ENCODE peak calls at places on chromosomes 7 and 10, in five cellular contexts. S, I, N, R and H are unnamed samples.

GRCh38 chr7:94088560-94088959 is 84.4 kb upstream of the BET1 start:
- DNase-seq in I (no peak), R (no peak), S (no peak), N (peak), H (no peak)

GRCh38 chr10:13526952-13527863 is 1.6 kb downstream of the BEND7 start:
- DNase-seq in S (no peak), R (peak), I (no peak), N (peak), H (no peak)

GRCh38 chr10:99983280-99983988 is 26.3 kb downstream of the DNMBP start:
- DNase-seq in N (peak), R (no peak), S (no peak), I (no peak), H (no peak)

GRCh38 chr10:92801978-92802872 is 46.1 kb upstream of the EXOC6 start:
- DNase-seq in R (no peak), S (no peak), I (no peak), N (no peak), H (no peak)

GRCh38 chr7:42877852-42878251 is 34.0 kb downstream of the C7orf25 start:
- DNase-seq in I (no peak), N (no peak), S (no peak), R (no peak), H (no peak)

GRCh38 chr7:157757776-157758467 is 421.1 kb downstream of the DNAJB6 start:
- DNase-seq in I (no peak), R (no peak), N (no peak), S (no peak), H (no peak)

GRCh38 chr10:113854757-113855626 is 531 bp downstream of the NHLRC2 start:
- DNase-seq in I (peak), S (peak), N (peak), R (peak), H (no peak)

GRCh38 chr7:2843191-2843685 is 870 bp downstream of the GNA12 start:
- DNase-seq in N (no peak), I (no peak), R (no peak), S (no peak), H (no peak)

GRCh38 chr7:157561523-157561785 is 224.7 kb downstream of the DNAJB6 start:
- DNase-seq in S (no peak), N (no peak), I (no peak), R (no peak), H (no peak)

GRCh38 chr10:97319671-97320479 is 804 bp downstream of the FRAT1 start:
- DNase-seq in S (no peak), I (peak), R (no peak), N (peak), H (no peak)